ENCODE peak calls at places on chromosomes 5 and 9, in six cellular contexts. S is neural progenitor cell, B is AG04450, P is astrocyte of the spinal cord, T is HCT116, Q is breast epithelium. N is an unnamed sample.

GRCh38 chr9:5025416-5025815 is 40.3 kb downstream of the JAK2 start:
- DNase-seq in T (no peak), S (no peak), Q (no peak), B (no peak), P (no peak), N (no peak)

GRCh38 chr5:72167257-72167656 is 60.0 kb downstream of the MAP1B start:
- DNase-seq in S (no peak), B (no peak), P (no peak), Q (no peak), T (no peak), N (no peak)

GRCh38 chr5:154077692-154078091 is 38.9 kb downstream of the MFAP3 start:
- DNase-seq in T (no peak), P (peak), S (no peak), Q (no peak), B (no peak), N (no peak)

GRCh38 chr9:12849486-12850010 is 74.7 kb downstream of the LURAP1L start:
- DNase-seq in Q (no peak), P (no peak), T (no peak), S (no peak), B (peak), N (no peak)

GRCh38 chr5:34603378-34603777 is 52.8 kb upstream of the RAI14 start:
- DNase-seq in S (no peak), T (no peak), B (no peak), Q (no peak), P (no peak), N (no peak)

GRCh38 chr5:136749016-136749415 is 383.7 kb upstream of the TRPC7 start:
- DNase-seq in S (no peak), Q (no peak), T (no peak), B (no peak), P (peak), N (peak)

GRCh38 chr9:4258321-4259093 is 41.4 kb downstream of the GLIS3 start:
- DNase-seq in T (no peak), P (peak), Q (no peak), S (no peak), B (no peak), N (no peak)

GRCh38 chr5:72956324-72957140 is 691 bp downstream of the FCHO2 start:
- DNase-seq in T (no peak), S (peak), P (peak), B (no peak), Q (peak), N (no peak)

GRCh38 chr5:176675676-176676360 is 28.5 kb downstream of the TSPAN17 start:
- DNase-seq in P (no peak), T (peak), S (peak), Q (no peak), B (no peak), N (no peak)

GRCh38 chr9:98989036-98990000 is 45.6 kb downstream of the COL15A1 start:
- DNase-seq in B (peak), S (peak), Q (no peak), T (peak), P (peak), N (peak)

GRCh38 chr5:156178117-156178516 is 148.8 kb upstream of the SGCD start:
- DNase-seq in S (no peak), T (no peak), B (no peak), P (no peak), Q (no peak), N (no peak)

GRCh38 chr5:97224112-97224750 is 41.2 kb upstream of the RIOK2 start:
- DNase-seq in S (no peak), P (peak), B (no peak), Q (no peak), T (no peak), N (peak)

GRCh38 chr5:55917402-55918096 is 66.4 kb downstream of the IL31RA start:
- DNase-seq in B (no peak), P (no peak), T (no peak), S (no peak), Q (no peak), N (no peak)

GRCh38 chr9:99726758-99727157 is 94.9 kb upstream of the NR4A3 start:
- DNase-seq in T (no peak), P (no peak), Q (no peak), B (no peak), S (no peak), N (no peak)

GRCh38 chr9:27622688-27623340 is 49.5 kb upstream of the C9orf72 start:
- DNase-seq in Q (no peak), S (no peak), T (no peak), P (no peak), B (no peak), N (no peak)

GRCh38 chr9:98429613-98430012 is 174.2 kb upstream of the TBC1D2 start:
- DNase-seq in B (peak), P (peak), S (no peak), T (no peak), Q (no peak), N (peak)

GRCh38 chr5:93926831-93927600 is 185.6 kb upstream of the POU5F2 start:
- DNase-seq in Q (no peak), P (peak), T (no peak), S (no peak), B (no peak), N (no peak)

GRCh38 chr9:36884721-36885120 is 149.3 kb downstream of the PAX5 start:
- DNase-seq in S (no peak), P (no peak), B (no peak), T (no peak), Q (no peak), N (no peak)

GRCh38 chr5:109029847-109030246 is 282.1 kb downstream of the FER start:
- DNase-seq in Q (no peak), T (no peak), B (no peak), P (no peak), S (no peak), N (no peak)

GRCh38 chr9:23493219-23493618 is 332.8 kb downstream of the ELAVL2 start:
- DNase-seq in Q (no peak), T (no peak), S (no peak), P (no peak), B (no peak), N (no peak)

GRCh38 chr5:176881021-176881749 is 18.0 kb downstream of the HK3 start:
- DNase-seq in S (no peak), Q (no peak), B (no peak), T (no peak), P (no peak), N (no peak)

GRCh38 chr5:125117556-125117955 is 371.1 kb upstream of the ZNF608 start:
- DNase-seq in P (no peak), B (no peak), Q (no peak), S (no peak), T (no peak), N (peak)

GRCh38 chr5:126692971-126693370 is 84.0 kb upstream of the LMNB1 start:
- DNase-seq in B (no peak), P (no peak), T (no peak), Q (no peak), S (no peak), N (no peak)

GRCh38 chr5:171835066-171835465 is 49.4 kb downstream of the SMIM23 start:
- DNase-seq in P (no peak), Q (no peak), S (peak), B (no peak), T (no peak), N (no peak)

GRCh38 chr9:136023401-136024225 is 62.4 kb upstream of the UBAC1 start:
- DNase-seq in P (peak), T (no peak), S (no peak), Q (peak), B (peak), N (peak)

DNA sequence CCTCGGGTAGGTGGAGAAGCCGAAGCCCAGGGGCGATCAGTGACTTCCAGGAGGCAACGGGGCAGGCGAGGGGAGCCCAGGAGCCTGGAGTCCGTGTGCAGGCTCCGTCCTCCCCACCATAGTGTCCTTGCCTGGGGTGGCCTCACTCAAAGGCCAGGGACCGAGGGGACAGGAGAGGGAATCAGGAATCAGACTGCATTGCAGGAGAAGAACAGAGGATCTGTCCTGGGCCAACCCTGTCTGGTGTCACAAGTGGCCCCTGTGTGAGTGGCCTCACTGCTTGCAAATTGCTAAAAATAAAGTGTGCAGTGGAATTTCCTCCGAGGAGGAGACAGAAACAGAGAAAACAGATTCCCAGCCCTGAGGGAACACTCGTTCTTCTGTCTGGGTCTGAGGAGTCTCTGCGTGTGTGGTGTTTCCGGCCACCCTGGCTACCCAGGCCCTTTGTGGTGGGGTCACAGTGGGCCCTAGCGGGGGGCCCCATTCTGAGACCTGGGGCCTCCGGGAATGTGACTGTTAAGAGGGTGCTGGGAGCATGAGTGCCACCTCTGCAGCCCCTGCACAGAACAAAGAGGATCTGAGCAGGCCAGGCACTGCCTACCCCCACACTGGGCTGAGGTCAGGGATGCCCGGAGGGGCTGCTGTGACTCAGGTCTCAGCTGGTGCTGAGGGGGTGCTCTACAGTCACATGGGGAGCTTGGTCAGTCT is 7.5 kb downstream of the TRAF1 start:
- DNase-seq in B (no peak), S (no peak), Q (no peak), P (no peak), T (no peak), N (no peak)
- H3K4me3 ChIP-seq in B (no peak), S (no peak), Q (no peak), P (no peak), T (no peak), N (no peak)

DNA sequence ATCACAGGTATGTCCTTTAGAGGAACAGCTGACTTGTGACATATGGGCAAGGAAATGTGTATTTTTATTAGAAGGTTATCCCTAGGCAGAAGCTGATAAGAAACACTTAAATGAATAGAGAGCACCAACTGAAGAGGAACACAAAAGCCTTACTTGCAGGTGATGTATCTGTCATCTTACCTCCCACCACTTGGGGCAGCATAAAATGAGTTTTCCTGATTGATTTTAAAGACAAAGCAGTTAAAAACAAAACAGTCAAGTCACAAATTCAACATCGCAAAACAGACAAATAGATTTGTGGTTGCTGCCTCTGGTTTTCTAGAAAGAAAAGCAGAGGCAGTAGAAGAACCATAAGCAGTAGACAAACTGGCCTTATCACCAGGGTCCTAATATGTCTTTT is 302.4 kb upstream of the ZNF462 start:
- DNase-seq in Q (no peak), T (no peak), S (no peak), B (no peak), P (no peak), N (no peak)
- TF ChIP-seq CTCF in Q (no peak), T (peak), S (peak), B (no peak), P (peak), N (no peak)

DNA sequence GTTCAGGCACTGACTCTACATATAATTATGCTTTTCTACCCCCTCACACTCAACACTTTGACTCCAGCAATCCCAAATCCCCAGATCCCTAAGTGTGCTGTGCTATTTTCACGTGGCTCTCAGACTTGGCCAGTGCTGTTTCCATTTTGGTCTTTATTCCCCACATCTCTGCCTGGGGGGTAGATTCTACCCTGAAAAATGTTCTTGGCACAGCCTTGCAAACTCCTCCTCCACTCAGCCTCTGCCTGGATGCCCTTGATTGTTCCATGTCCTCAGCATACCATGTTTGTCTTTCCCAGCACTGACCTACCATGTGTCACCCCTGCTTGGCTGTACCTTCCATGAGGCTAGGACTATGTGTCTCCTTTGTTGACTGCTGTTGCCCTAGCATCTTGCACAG is 43.0 kb downstream of the FXN start:
- DNase-seq in P (peak), Q (no peak), B (no peak), S (no peak), T (no peak), N (no peak)
- H3K4me3 ChIP-seq in P (no peak), Q (no peak), B (no peak), S (no peak), T (no peak), N (no peak)

GRCh38 chr9:124022201-124023121 is 10.9 kb downstream of the LHX2 start:
- DNase-seq in S (peak), P (no peak), B (no peak), T (no peak), Q (no peak), N (no peak)
- TF ChIP-seq CTCF in S (peak), P (no peak), B (no peak), T (no peak), Q (no peak), N (no peak)

GRCh38 chr5:1652873-1653707 is 129.3 kb upstream of the LPCAT1 start:
- DNase-seq in B (no peak), S (no peak), P (no peak), T (no peak), Q (no peak), N (no peak)

GRCh38 chr5:1656271-1656975 is 132.7 kb upstream of the LPCAT1 start:
- DNase-seq in P (no peak), T (no peak), S (no peak), Q (peak), B (no peak), N (no peak)

GRCh38 chr5:1655496-1656270 is 131.9 kb upstream of the LPCAT1 start:
- DNase-seq in T (no peak), Q (peak), P (no peak), B (no peak), S (no peak), N (no peak)

GRCh38 chr5:1657161-1657741 is 133.5 kb upstream of the LPCAT1 start:
- DNase-seq in P (no peak), B (no peak), Q (no peak), S (no peak), T (no peak), N (no peak)

DNA sequence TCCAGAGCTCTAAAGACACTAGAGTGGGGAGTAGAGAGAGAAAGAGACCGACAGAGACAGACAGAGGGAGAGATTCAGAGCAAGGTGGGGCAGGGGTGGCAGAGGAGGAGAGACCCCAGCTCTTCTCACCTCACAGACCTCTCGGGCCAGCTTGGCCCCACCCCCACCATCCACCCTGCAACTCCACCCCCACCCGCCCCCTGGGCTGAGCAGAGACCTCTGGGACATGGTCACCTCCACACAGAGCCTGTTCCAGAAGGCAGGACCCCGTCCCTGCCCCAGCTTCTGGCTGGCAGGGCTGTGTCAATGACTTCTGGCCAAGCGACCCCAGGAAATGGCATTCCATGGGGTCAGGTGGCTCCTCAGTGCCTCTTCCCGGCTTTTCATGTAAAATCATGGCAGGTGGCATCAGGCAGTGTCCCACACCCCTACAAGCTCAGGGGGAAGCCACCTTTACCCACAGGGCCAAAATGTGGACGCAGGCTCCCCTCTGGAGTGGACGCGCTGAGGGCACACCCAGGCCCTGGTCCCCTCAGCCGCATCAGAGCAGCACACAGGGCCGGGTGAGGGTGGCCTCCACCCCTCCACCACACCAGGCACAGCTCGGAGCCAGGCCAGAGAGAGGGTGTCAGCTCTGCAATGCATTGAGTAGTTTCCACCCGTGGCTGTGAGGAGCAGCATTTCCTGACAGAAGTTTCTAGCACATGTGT is 131.2 kb upstream of the LPCAT1 start:
- DNase-seq in P (no peak), Q (no peak), B (no peak), S (no peak), T (no peak), N (no peak)
- H3K4me3 ChIP-seq in P (no peak), Q (no peak), B (no peak), S (no peak), T (no peak), N (no peak)

DNA sequence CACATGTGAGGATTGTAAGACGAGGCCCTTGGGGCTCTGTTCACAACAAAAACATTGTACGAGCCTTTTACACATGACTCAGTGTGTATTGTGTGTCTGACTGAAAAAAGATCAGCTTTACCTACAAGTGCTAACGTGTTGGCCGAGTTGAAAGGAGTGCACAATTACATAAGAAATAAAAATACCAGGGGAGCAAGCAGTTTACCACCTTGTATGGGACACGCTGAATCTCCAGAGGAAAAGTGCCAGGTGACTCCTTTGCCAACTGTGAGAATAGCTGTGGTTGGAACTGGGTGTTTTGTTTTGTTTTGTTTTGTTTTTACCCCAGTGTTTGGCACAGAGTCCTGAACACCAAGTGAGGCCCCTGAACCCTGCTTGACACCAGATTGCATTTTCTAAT is 32.8 kb upstream of the ZSWIM6 start:
- DNase-seq in T (no peak), B (no peak), P (peak), Q (no peak), S (no peak), N (no peak)
- TF ChIP-seq CTCF in T (no peak), B (no peak), P (no peak), Q (no peak), S (no peak), N (no peak)

GRCh38 chr5:128464596-128464995 is 73.4 kb downstream of the FBN2 start:
- DNase-seq in Q (no peak), P (no peak), S (no peak), B (no peak), T (no peak), N (no peak)
- H3K4me3 ChIP-seq in Q (no peak), P (no peak), S (no peak), B (no peak), T (no peak), N (no peak)

GRCh38 chr9:38000332-38000731 is 68.7 kb downstream of the SHB start:
- DNase-seq in P (no peak), Q (no peak), T (no peak), B (no peak), S (no peak), N (no peak)
- TF ChIP-seq CTCF in P (peak), Q (no peak), T (peak), B (no peak), S (peak), N (no peak)

GRCh38 chr5:54522080-54522479 is 4.5 kb downstream of the SNX18 start:
- DNase-seq in B (no peak), P (no peak), Q (no peak), T (no peak), S (no peak), N (no peak)
- H3K4me3 ChIP-seq in B (peak), P (no peak), Q (peak), T (no peak), S (no peak), N (peak)

GRCh38 chr5:139668924-139669680 is 21.0 kb downstream of the CXXC5 start:
- DNase-seq in S (no peak), B (no peak), Q (no peak), T (no peak), P (no peak), N (no peak)

GRCh38 chr5:139671096-139671841 is 23.1 kb downstream of the CXXC5 start:
- DNase-seq in S (peak), Q (no peak), T (no peak), B (no peak), P (no peak), N (no peak)

GRCh38 chr5:139669681-139670368 is 21.7 kb downstream of the CXXC5 start:
- DNase-seq in S (no peak), P (no peak), B (no peak), Q (no peak), T (no peak), N (no peak)

GRCh38 chr5:139668064-139668880 is 20.1 kb downstream of the CXXC5 start:
- DNase-seq in T (no peak), Q (no peak), B (no peak), P (no peak), S (peak), N (no peak)

GRCh38 chr5:139670369-139671095 is 22.4 kb downstream of the CXXC5 start:
- DNase-seq in Q (no peak), P (no peak), B (no peak), S (peak), T (no peak), N (no peak)
- TF ChIP-seq CTCF in Q (no peak), P (peak), B (peak), S (peak), T (peak), N (peak)

N was measured in BJ.